ENCODE peak calls at places on chromosomes 5 and 9, in five cellular contexts. One of them, this sample, is unnamed. For H3K9me3, the result is how much of the 10 kb centered on the place peaks cover.

GRCh38 chr5:90221947-90222346 is 187.6 kb downstream of the CETN3 start:
- DNase-seq in astrocyte: peak
- DNase-seq in Peyer's patch: no peak
- DNase-seq in spleen: no peak
- DNase-seq in CD4-positive, alpha-beta memory T cell: no peak
- DNase-seq in this sample: no peak

GRCh38 chr9:27595733-27596132 is 22.5 kb upstream of the C9orf72 start:
- DNase-seq in Peyer's patch: no peak
- DNase-seq in astrocyte: no peak
- DNase-seq in spleen: no peak
- DNase-seq in CD4-positive, alpha-beta memory T cell: no peak
- DNase-seq in this sample: no peak

GRCh38 chr5:179406031-179406681 is 60.9 kb upstream of the ADAMTS2 start:
- DNase-seq in astrocyte: no peak
- DNase-seq in CD4-positive, alpha-beta memory T cell: no peak
- DNase-seq in Peyer's patch: no peak
- DNase-seq in spleen: no peak
- DNase-seq in this sample: no peak

GRCh38 chr9:115250646-115251045 is 132.7 kb upstream of the TNC start:
- DNase-seq in CD4-positive, alpha-beta memory T cell: no peak
- DNase-seq in spleen: no peak
- DNase-seq in astrocyte: peak
- DNase-seq in Peyer's patch: no peak
- DNase-seq in this sample: peak

GRCh38 chr9:89871871-89872331 is 267.1 kb downstream of the GADD45G start:
- DNase-seq in Peyer's patch: peak
- DNase-seq in CD4-positive, alpha-beta memory T cell: no peak
- DNase-seq in spleen: peak
- DNase-seq in astrocyte: no peak
- DNase-seq in this sample: no peak

GRCh38 chr5:151051931-151052608 is 28.8 kb downstream of the TNIP1 start:
- DNase-seq in CD4-positive, alpha-beta memory T cell: no peak
- DNase-seq in astrocyte: no peak
- DNase-seq in Peyer's patch: peak
- DNase-seq in spleen: peak
- DNase-seq in this sample: no peak

GRCh38 chr5:67030289-67031069 is 166.1 kb downstream of the CD180 start:
- DNase-seq in Peyer's patch: no peak
- DNase-seq in astrocyte: no peak
- DNase-seq in CD4-positive, alpha-beta memory T cell: no peak
- DNase-seq in spleen: no peak
- DNase-seq in this sample: no peak

GRCh38 chr5:1212881-1213280 is 11.5 kb downstream of the SLC6A19 start:
- DNase-seq in CD4-positive, alpha-beta memory T cell: no peak
- DNase-seq in astrocyte: no peak
- DNase-seq in spleen: peak
- DNase-seq in Peyer's patch: no peak
- DNase-seq in this sample: no peak

GRCh38 chr9:123401879-123402513 is 46.0 kb downstream of the CRB2 start:
- DNase-seq in astrocyte: peak
- DNase-seq in CD4-positive, alpha-beta memory T cell: no peak
- DNase-seq in Peyer's patch: no peak
- DNase-seq in spleen: no peak
- DNase-seq in this sample: peak

GRCh38 chr5:174204914-174205313 is 159.4 kb downstream of the NSG2 start:
- DNase-seq in Peyer's patch: no peak
- DNase-seq in spleen: no peak
- DNase-seq in CD4-positive, alpha-beta memory T cell: no peak
- DNase-seq in astrocyte: peak
- DNase-seq in this sample: no peak

GRCh38 chr5:157971466-157972324 is 112.8 kb upstream of the CLINT1 start:
- DNase-seq in Peyer's patch: no peak
- DNase-seq in astrocyte: no peak
- DNase-seq in CD4-positive, alpha-beta memory T cell: no peak
- DNase-seq in spleen: no peak
- DNase-seq in this sample: no peak

GRCh38 chr5:74631088-74631960 is 9.2 kb downstream of the ENC1 start:
- DNase-seq in spleen: no peak
- DNase-seq in astrocyte: peak
- DNase-seq in Peyer's patch: no peak
- DNase-seq in CD4-positive, alpha-beta memory T cell: peak
- DNase-seq in this sample: no peak

GRCh38 chr9:94286056-94286455 is 27.0 kb downstream of the ZNF169 start:
- DNase-seq in CD4-positive, alpha-beta memory T cell: no peak
- DNase-seq in spleen: no peak
- DNase-seq in astrocyte: no peak
- DNase-seq in Peyer's patch: no peak
- DNase-seq in this sample: no peak

DNA sequence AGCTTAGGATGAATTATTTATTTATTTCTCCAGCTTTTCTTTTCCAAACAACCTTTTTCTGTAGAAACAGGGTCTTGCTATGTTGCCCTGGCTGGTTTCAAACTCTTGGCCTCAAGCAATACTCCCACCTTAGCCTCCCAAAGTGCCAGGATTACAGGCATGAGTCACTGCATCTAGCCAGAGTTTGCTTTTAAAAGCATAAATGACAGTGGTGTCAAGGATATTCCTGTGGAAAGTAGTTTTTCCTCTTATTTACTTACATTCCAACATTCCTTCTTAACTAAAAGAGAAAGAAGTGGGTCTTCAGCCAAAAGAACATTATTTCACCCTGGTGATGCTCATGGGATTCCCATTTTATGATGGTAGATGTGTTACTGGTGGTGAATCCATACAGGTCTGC is 62.4 kb downstream of the GRIA1 start:
- DNase-seq in CD4-positive, alpha-beta memory T cell: no peak
- DNase-seq in spleen: no peak
- DNase-seq in Peyer's patch: no peak
- DNase-seq in astrocyte: peak
- DNase-seq in this sample: no peak
- H3K27ac ChIP-seq in CD4-positive, alpha-beta memory T cell: no peak
- H3K27ac ChIP-seq in spleen: no peak
- H3K27ac ChIP-seq in Peyer's patch: no peak
- H3K27ac ChIP-seq in astrocyte: peak
- H3K27ac ChIP-seq in this sample: no peak

GRCh38 chr5:43469671-43470396 is 13.8 kb downstream of the TMEM267 start:
- DNase-seq in CD4-positive, alpha-beta memory T cell: no peak
- DNase-seq in spleen: no peak
- DNase-seq in astrocyte: no peak
- DNase-seq in Peyer's patch: no peak
- DNase-seq in this sample: peak

GRCh38 chr5:43467100-43467499 is 16.6 kb downstream of the TMEM267 start:
- DNase-seq in Peyer's patch: no peak
- DNase-seq in spleen: no peak
- DNase-seq in CD4-positive, alpha-beta memory T cell: no peak
- DNase-seq in astrocyte: no peak
- DNase-seq in this sample: no peak
- H3K9me3 ChIP-seq in Peyer's patch: under half
- H3K9me3 ChIP-seq in spleen: under half
- H3K9me3 ChIP-seq in CD4-positive, alpha-beta memory T cell: under half
- H3K9me3 ChIP-seq in astrocyte: under half
- H3K9me3 ChIP-seq in this sample: under half

DNA sequence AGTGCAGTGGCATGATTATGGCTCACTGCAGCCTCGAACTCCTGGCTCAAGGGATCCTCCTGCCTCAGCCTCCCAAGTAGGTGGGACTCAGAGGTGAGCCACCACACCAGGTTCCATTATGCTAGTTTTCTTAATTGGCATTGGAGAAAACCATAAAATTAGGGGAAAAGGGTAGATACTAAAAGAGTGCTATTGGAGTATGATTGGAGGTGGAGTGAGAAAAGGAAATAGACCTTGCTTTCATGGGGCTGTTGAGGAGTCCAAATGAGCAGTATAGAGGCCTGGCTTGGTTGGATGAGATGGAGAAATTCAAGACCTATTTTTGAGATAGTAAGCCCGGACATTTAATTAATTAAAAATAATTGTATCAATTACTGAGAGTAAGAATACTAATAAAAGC is 888 bp upstream of the BRD3OS start:
- DNase-seq in CD4-positive, alpha-beta memory T cell: no peak
- DNase-seq in astrocyte: no peak
- DNase-seq in Peyer's patch: no peak
- DNase-seq in spleen: peak
- DNase-seq in this sample: no peak
- H3K27ac ChIP-seq in CD4-positive, alpha-beta memory T cell: no peak
- H3K27ac ChIP-seq in astrocyte: no peak
- H3K27ac ChIP-seq in Peyer's patch: no peak
- H3K27ac ChIP-seq in spleen: peak
- H3K27ac ChIP-seq in this sample: no peak

DNA sequence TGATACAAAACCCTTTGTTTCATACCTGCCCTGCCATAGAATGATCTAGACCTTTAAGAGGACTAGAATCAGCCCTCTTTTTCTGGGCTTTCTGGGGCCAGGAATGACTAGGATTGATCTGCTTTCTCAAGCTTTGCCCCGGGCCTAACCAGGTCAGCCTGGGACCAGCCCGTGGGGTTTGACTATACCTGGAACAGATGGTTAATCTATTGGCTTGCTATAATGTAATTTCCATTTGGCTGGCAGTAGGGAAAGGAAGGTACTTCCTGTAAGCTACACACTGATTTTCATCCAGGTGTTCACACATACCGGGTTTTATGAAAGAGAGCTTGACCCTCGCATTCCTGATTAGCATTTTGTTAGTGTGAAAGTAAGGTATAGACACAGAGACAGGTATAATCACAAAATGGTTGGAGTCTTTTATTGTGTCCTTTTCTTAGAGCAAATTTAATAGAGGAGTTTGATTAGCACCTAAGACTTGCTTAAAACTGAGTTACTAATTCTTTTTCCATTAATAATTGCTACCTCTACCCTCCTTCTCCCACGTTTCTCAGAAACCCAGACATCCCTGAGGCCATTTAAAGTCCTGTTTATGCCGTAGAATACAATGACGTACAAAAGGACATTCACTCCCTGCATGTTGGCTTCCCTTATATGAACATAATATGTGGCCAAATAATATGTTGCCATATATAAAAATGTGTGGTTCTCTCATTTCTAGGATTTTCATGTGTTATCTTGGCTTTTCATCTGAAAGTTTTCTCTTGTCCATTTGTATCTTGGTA is 17.3 kb downstream of the LNPEP start:
- DNase-seq in astrocyte: no peak
- DNase-seq in CD4-positive, alpha-beta memory T cell: no peak
- DNase-seq in spleen: no peak
- DNase-seq in Peyer's patch: no peak
- DNase-seq in this sample: no peak
- H3K9me3 ChIP-seq in astrocyte: under half
- H3K9me3 ChIP-seq in CD4-positive, alpha-beta memory T cell: under half
- H3K9me3 ChIP-seq in spleen: under half
- H3K9me3 ChIP-seq in Peyer's patch: under half
- H3K9me3 ChIP-seq in this sample: under half

GRCh38 chr5:177539411-177539810 is 15.0 kb downstream of the FAM193B start:
- DNase-seq in CD4-positive, alpha-beta memory T cell: no peak
- DNase-seq in Peyer's patch: no peak
- DNase-seq in spleen: no peak
- DNase-seq in astrocyte: peak
- DNase-seq in this sample: no peak
- H3K27ac ChIP-seq in CD4-positive, alpha-beta memory T cell: no peak
- H3K27ac ChIP-seq in Peyer's patch: no peak
- H3K27ac ChIP-seq in spleen: no peak
- H3K27ac ChIP-seq in astrocyte: no peak
- H3K27ac ChIP-seq in this sample: no peak

This sample was measured in small intestine.